ENCODE peak calls at places on chromosomes 6 and 20, in ten cellular contexts. N, C, P, X, A, B, J, H, G and Y are unnamed samples.
A peak's percentile ranks its signal among the peaks of the same experiment; 100 is the strongest.

GRCh38 chr6:77034161-77034560 is 429.1 kb downstream of the HTR1B start:
- DNase-seq in N (peak; percentile 42), C (no peak), P (no peak), X (no peak), A (no peak), B (peak; percentile 84), J (no peak), H (no peak), G (no peak), Y (peak; percentile 98)

GRCh38 chr6:87789198-87789899 is 87.3 kb upstream of the AKIRIN2 start:
- DNase-seq in N (peak; percentile 19), C (no peak), P (peak; percentile 20), X (no peak), A (peak; percentile 63), B (peak; percentile 65), J (peak; percentile 24), H (peak; percentile 34), G (peak; percentile 35), Y (peak; percentile 71)

GRCh38 chr6:13012977-13013680 is 296.6 kb downstream of the PHACTR1 start:
- DNase-seq in N (no peak), C (no peak), P (peak; percentile 62), X (peak; percentile 88), A (peak; percentile 84), B (peak; percentile 35), J (peak; percentile 24), H (no peak), G (peak; percentile 18), Y (no peak)

GRCh38 chr20:34703573-34704176 is 469 bp upstream of the TP53INP2 start:
- DNase-seq in N (peak; percentile 30), C (no peak), P (no peak), X (no peak), A (peak; percentile 44), B (peak; percentile 32), J (no peak), H (peak; percentile 80), G (peak; percentile 25), Y (peak; percentile 7)

GRCh38 chr6:134169881-134170486 is 117.6 kb upstream of the SLC2A12 start:
- DNase-seq in N (no peak), C (no peak), P (no peak), X (no peak), A (no peak), B (peak; percentile 24), J (no peak), H (no peak), G (no peak), Y (peak; percentile 14)

GRCh38 chr6:64838726-64839125 is 868.3 kb downstream of the EYS start:
- DNase-seq in N (no peak), C (no peak), P (no peak), X (no peak), A (no peak), B (no peak), J (no peak), H (no peak), G (no peak), Y (no peak)

GRCh38 chr20:5065489-5066383 is 54.0 kb downstream of the PCNA start:
- DNase-seq in N (peak; percentile 96), C (no peak), P (peak; percentile 50), X (peak; percentile 78), A (peak; percentile 87), B (peak; percentile 98), J (peak; percentile 61), H (no peak), G (peak; percentile 33), Y (peak; percentile 96)

GRCh38 chr6:99458319-99458718 is 33.2 kb upstream of the PNISR start:
- DNase-seq in N (no peak), C (no peak), P (no peak), X (no peak), A (no peak), B (peak; percentile 36), J (no peak), H (peak; percentile 23), G (no peak), Y (peak; percentile 29)

GRCh38 chr6:90500458-90500857 is 86.4 kb downstream of the MAP3K7 start:
- DNase-seq in N (no peak), C (no peak), P (no peak), X (no peak), A (no peak), B (no peak), J (no peak), H (no peak), G (no peak), Y (no peak)

GRCh38 chr20:17972121-17972520 is 3.3 kb downstream of the MGME1 start:
- DNase-seq in N (no peak), C (no peak), P (no peak), X (no peak), A (no peak), B (no peak), J (no peak), H (no peak), G (no peak), Y (no peak)

GRCh38 chr20:38873050-38873581 is 53.1 kb upstream of the FAM83D start:
- DNase-seq in N (no peak), C (peak; percentile 92), P (no peak), X (no peak), A (peak; percentile 36), B (no peak), J (no peak), H (no peak), G (no peak), Y (no peak)

GRCh38 chr20:50540620-50541605 is 30.7 kb downstream of the PTPN1 start:
- DNase-seq in N (peak; percentile 79), C (no peak), P (no peak), X (no peak), A (peak; percentile 42), B (peak; percentile 52), J (no peak), H (peak; percentile 55), G (no peak), Y (peak; percentile 82)

GRCh38 chr6:148470606-148471299 is 128.1 kb downstream of the SASH1 start:
- DNase-seq in N (no peak), C (no peak), P (no peak), X (no peak), A (no peak), B (no peak), J (no peak), H (no peak), G (no peak), Y (no peak)

GRCh38 chr6:158737082-158737709 is 82.0 kb downstream of the EZR start:
- DNase-seq in N (no peak), C (no peak), P (no peak), X (no peak), A (no peak), B (no peak), J (no peak), H (no peak), G (no peak), Y (no peak)

GRCh38 chr6:138593100-138593877 is 94.0 kb upstream of the NHSL1 start:
- DNase-seq in N (peak; percentile 18), C (no peak), P (peak; percentile 61), X (no peak), A (peak; percentile 71), B (peak; percentile 97), J (peak; percentile 39), H (no peak), G (peak; percentile 76), Y (peak; percentile 95)

GRCh38 chr6:624979-625378 is 31.9 kb downstream of the HUS1B start:
- DNase-seq in N (no peak), C (no peak), P (no peak), X (no peak), A (no peak), B (peak; percentile 65), J (no peak), H (peak; percentile 8), G (no peak), Y (peak; percentile 17)

GRCh38 chr6:163860194-163861081 is 445.9 kb downstream of the QKI start:
- DNase-seq in N (no peak), C (no peak), P (peak; percentile 40), X (no peak), A (no peak), B (peak; percentile 56), J (no peak), H (peak; percentile 3), G (no peak), Y (peak; percentile 63)

GRCh38 chr6:40022867-40023266 is 88.6 kb upstream of the MOCS1 start:
- DNase-seq in N (no peak), C (no peak), P (no peak), X (no peak), A (no peak), B (no peak), J (no peak), H (no peak), G (no peak), Y (no peak)

GRCh38 chr6:53336070-53336469 is 12.7 kb downstream of the ELOVL5 start:
- DNase-seq in N (no peak), C (no peak), P (no peak), X (no peak), A (peak; percentile 28), B (no peak), J (no peak), H (no peak), G (no peak), Y (no peak)
- H3K4me3 ChIP-seq in N (no peak overlapping the region), C (peak overlapping the region; percentile 59), P (no peak overlapping the region), X (peak overlapping the region; percentile 21), A (no peak overlapping the region), B (no peak overlapping the region), J (no peak overlapping the region), H (no peak overlapping the region), G (no peak overlapping the region), Y (no peak overlapping the region)

GRCh38 chr20:62900052-62900691 is 26.1 kb downstream of the DIDO1 start:
- DNase-seq in N (peak; percentile 65), C (peak; percentile 84), P (peak; percentile 72), X (peak; percentile 84), A (peak; percentile 70), B (peak; percentile 91), J (peak; percentile 84), H (peak; percentile 92), G (peak; percentile 72), Y (peak; percentile 67)
- H3K4me3 ChIP-seq in N (no peak overlapping the region), C (no peak overlapping the region), P (no peak overlapping the region), X (no peak overlapping the region), A (no peak overlapping the region), B (no peak overlapping the region), J (no peak overlapping the region), H (no peak overlapping the region), G (no peak overlapping the region), Y (no peak overlapping the region)

DNA sequence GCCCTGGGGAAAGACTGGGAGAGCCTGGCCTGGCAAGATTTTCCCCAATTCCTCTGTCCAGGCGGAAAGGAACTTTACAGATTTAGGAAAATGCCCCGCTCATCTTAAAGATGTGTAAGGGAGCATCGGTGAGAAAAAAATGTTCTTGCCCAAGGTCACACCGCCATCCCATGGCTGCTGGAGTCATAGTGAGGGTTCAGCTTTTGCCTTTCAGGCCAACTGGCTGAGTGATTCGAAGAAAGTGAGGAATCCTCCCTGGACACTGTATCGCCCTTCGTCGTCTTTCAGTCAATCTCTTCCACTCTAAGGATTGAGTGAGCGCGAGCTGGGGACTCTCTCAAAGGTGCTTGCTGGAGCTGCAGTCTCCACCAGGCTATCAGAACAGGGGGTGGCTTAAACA is 1.4 kb downstream of the WFDC2 start:
- DNase-seq in N (no peak), C (no peak), P (no peak), X (no peak), A (no peak), B (peak; percentile 44), J (no peak), H (peak; percentile 65), G (no peak), Y (no peak)
- H3K4me3 ChIP-seq in N (peak overlapping the region; percentile 67), C (no peak overlapping the region), P (peak overlapping the region; percentile 63), X (peak overlapping the region; percentile 46), A (peak overlapping the region; percentile 49), B (peak overlapping the region; percentile 38), J (peak overlapping the region; percentile 43), H (peak overlapping the region; percentile 44), G (peak overlapping the region; percentile 2), Y (peak overlapping the region; percentile 34)

DNA sequence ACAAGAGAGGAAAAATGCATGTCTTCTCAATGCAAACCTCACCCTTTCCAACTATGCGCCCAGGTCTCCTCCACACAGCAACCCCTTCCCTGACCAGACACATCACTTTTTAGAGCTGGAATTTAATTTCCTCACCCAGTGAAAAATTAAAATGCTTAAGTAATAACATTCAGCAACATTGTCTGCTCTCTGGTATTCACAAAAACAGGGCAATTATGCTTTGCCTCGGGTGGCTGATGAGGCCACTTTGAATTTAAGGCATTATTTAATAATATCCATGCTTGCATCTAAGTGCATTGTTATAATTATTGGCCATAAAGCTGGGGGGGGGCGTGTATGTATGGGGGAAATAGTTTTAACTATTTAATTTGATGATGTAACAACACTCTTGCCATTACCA is 777.8 kb upstream of the NRSN1 start:
- DNase-seq in N (no peak), C (no peak), P (no peak), X (no peak), A (no peak), B (no peak), J (no peak), H (no peak), G (no peak), Y (no peak)
- H3K4me3 ChIP-seq in N (no peak overlapping the region), C (no peak overlapping the region), P (no peak overlapping the region), X (no peak overlapping the region), A (no peak overlapping the region), B (no peak overlapping the region), J (no peak overlapping the region), H (no peak overlapping the region), G (no peak overlapping the region), Y (no peak overlapping the region)